ENCODE peak calls at places on chromosome 22, in seven cellular contexts. One of them, this sample, is unnamed.

GRCh38 chr22:32926600-32926999 is 125.1 kb downstream of the TIMP3 start:
- DNase-seq in T-helper 1 cell: no peak
- DNase-seq in mesothelial cell of epicardium: no peak
- DNase-seq in HCT116: peak; percentile 21
- DNase-seq in NCI-H1694 treated with DMSO at 0.1 percent for 48 hours: no peak
- DNase-seq in anterior cingulate cortex: no peak
- DNase-seq in stimulated activated CD4-positive, alpha-beta T cell treated with anti-CD3 and anti-CD28 coated beads, Interleukin-1b, Interleukin-23, amount 100 ng/mL, for 1 hour: no peak
- DNase-seq in this sample: no peak

GRCh38 chr22:44938886-44939285 is 70.9 kb downstream of the PHF21B start:
- DNase-seq in NCI-H1694 treated with DMSO at 0.1 percent for 48 hours: no peak
- DNase-seq in mesothelial cell of epicardium: no peak
- DNase-seq in HCT116: no peak
- DNase-seq in T-helper 1 cell: no peak
- DNase-seq in stimulated activated CD4-positive, alpha-beta T cell treated with anti-CD3 and anti-CD28 coated beads, Interleukin-1b, Interleukin-23, amount 100 ng/mL, for 1 hour: no peak
- DNase-seq in anterior cingulate cortex: no peak
- DNase-seq in this sample: no peak

GRCh38 chr22:37043828-37044538 is 7.6 kb upstream of the KCTD17 start:
- DNase-seq in anterior cingulate cortex: no peak
- DNase-seq in HCT116: peak; percentile 47
- DNase-seq in mesothelial cell of epicardium: no peak
- DNase-seq in NCI-H1694 treated with DMSO at 0.1 percent for 48 hours: peak; percentile 12
- DNase-seq in stimulated activated CD4-positive, alpha-beta T cell treated with anti-CD3 and anti-CD28 coated beads, Interleukin-1b, Interleukin-23, amount 100 ng/mL, for 1 hour: no peak
- DNase-seq in T-helper 1 cell: no peak
- DNase-seq in this sample: no peak

GRCh38 chr22:46008836-46009596 is 32.1 kb upstream of the WNT7B start:
- DNase-seq in anterior cingulate cortex: no peak
- DNase-seq in HCT116: no peak
- DNase-seq in T-helper 1 cell: no peak
- DNase-seq in NCI-H1694 treated with DMSO at 0.1 percent for 48 hours: no peak
- DNase-seq in mesothelial cell of epicardium: no peak
- DNase-seq in stimulated activated CD4-positive, alpha-beta T cell treated with anti-CD3 and anti-CD28 coated beads, Interleukin-1b, Interleukin-23, amount 100 ng/mL, for 1 hour: no peak
- DNase-seq in this sample: no peak

GRCh38 chr22:35102663-35103062 is 36.7 kb downstream of the ISX start:
- DNase-seq in stimulated activated CD4-positive, alpha-beta T cell treated with anti-CD3 and anti-CD28 coated beads, Interleukin-1b, Interleukin-23, amount 100 ng/mL, for 1 hour: no peak
- DNase-seq in T-helper 1 cell: no peak
- DNase-seq in NCI-H1694 treated with DMSO at 0.1 percent for 48 hours: no peak
- DNase-seq in mesothelial cell of epicardium: no peak
- DNase-seq in HCT116: no peak
- DNase-seq in anterior cingulate cortex: no peak
- DNase-seq in this sample: no peak

GRCh38 chr22:36384766-36385400 is 2.9 kb downstream of the MYH9 start:
- DNase-seq in anterior cingulate cortex: no peak
- DNase-seq in NCI-H1694 treated with DMSO at 0.1 percent for 48 hours: no peak
- DNase-seq in stimulated activated CD4-positive, alpha-beta T cell treated with anti-CD3 and anti-CD28 coated beads, Interleukin-1b, Interleukin-23, amount 100 ng/mL, for 1 hour: no peak
- DNase-seq in mesothelial cell of epicardium: no peak
- DNase-seq in HCT116: no peak
- DNase-seq in T-helper 1 cell: no peak
- DNase-seq in this sample: no peak

GRCh38 chr22:28514314-28514713 is 165.3 kb downstream of the TTC28 start:
- DNase-seq in NCI-H1694 treated with DMSO at 0.1 percent for 48 hours: no peak
- DNase-seq in T-helper 1 cell: no peak
- DNase-seq in HCT116: no peak
- DNase-seq in stimulated activated CD4-positive, alpha-beta T cell treated with anti-CD3 and anti-CD28 coated beads, Interleukin-1b, Interleukin-23, amount 100 ng/mL, for 1 hour: no peak
- DNase-seq in mesothelial cell of epicardium: no peak
- DNase-seq in anterior cingulate cortex: no peak
- DNase-seq in this sample: no peak

GRCh38 chr22:37345863-37346514 is 63.7 kb downstream of the CYTH4 start:
- DNase-seq in anterior cingulate cortex: no peak
- DNase-seq in stimulated activated CD4-positive, alpha-beta T cell treated with anti-CD3 and anti-CD28 coated beads, Interleukin-1b, Interleukin-23, amount 100 ng/mL, for 1 hour: no peak
- DNase-seq in NCI-H1694 treated with DMSO at 0.1 percent for 48 hours: no peak
- DNase-seq in HCT116: no peak
- DNase-seq in T-helper 1 cell: no peak
- DNase-seq in mesothelial cell of epicardium: no peak
- DNase-seq in this sample: no peak

GRCh38 chr22:25818541-25818940 is 76.6 kb downstream of the MYO18B start:
- DNase-seq in T-helper 1 cell: no peak
- DNase-seq in anterior cingulate cortex: no peak
- DNase-seq in stimulated activated CD4-positive, alpha-beta T cell treated with anti-CD3 and anti-CD28 coated beads, Interleukin-1b, Interleukin-23, amount 100 ng/mL, for 1 hour: no peak
- DNase-seq in mesothelial cell of epicardium: no peak
- DNase-seq in NCI-H1694 treated with DMSO at 0.1 percent for 48 hours: no peak
- DNase-seq in HCT116: no peak
- DNase-seq in this sample: no peak

GRCh38 chr22:24723111-24723510 is 51.4 kb downstream of the PIWIL3 start:
- DNase-seq in T-helper 1 cell: no peak
- DNase-seq in HCT116: no peak
- DNase-seq in mesothelial cell of epicardium: no peak
- DNase-seq in stimulated activated CD4-positive, alpha-beta T cell treated with anti-CD3 and anti-CD28 coated beads, Interleukin-1b, Interleukin-23, amount 100 ng/mL, for 1 hour: no peak
- DNase-seq in NCI-H1694 treated with DMSO at 0.1 percent for 48 hours: no peak
- DNase-seq in anterior cingulate cortex: no peak
- DNase-seq in this sample: no peak

GRCh38 chr22:19850482-19851109 is 4.1 kb downstream of the GNB1L start:
- DNase-seq in stimulated activated CD4-positive, alpha-beta T cell treated with anti-CD3 and anti-CD28 coated beads, Interleukin-1b, Interleukin-23, amount 100 ng/mL, for 1 hour: no peak
- DNase-seq in NCI-H1694 treated with DMSO at 0.1 percent for 48 hours: no peak
- DNase-seq in mesothelial cell of epicardium: no peak
- DNase-seq in T-helper 1 cell: no peak
- DNase-seq in HCT116: no peak
- DNase-seq in anterior cingulate cortex: no peak
- DNase-seq in this sample: no peak

GRCh38 chr22:39598017-39598965 is 27.7 kb downstream of the CACNA1I start:
- DNase-seq in mesothelial cell of epicardium: peak; percentile 59
- DNase-seq in NCI-H1694 treated with DMSO at 0.1 percent for 48 hours: no peak
- DNase-seq in stimulated activated CD4-positive, alpha-beta T cell treated with anti-CD3 and anti-CD28 coated beads, Interleukin-1b, Interleukin-23, amount 100 ng/mL, for 1 hour: peak; percentile 39
- DNase-seq in HCT116: peak; percentile 57
- DNase-seq in T-helper 1 cell: peak; percentile 45
- DNase-seq in anterior cingulate cortex: no peak
- DNase-seq in this sample: no peak

GRCh38 chr22:25223269-25223850 is 3.9 kb downstream of the CRYBB2 start:
- DNase-seq in mesothelial cell of epicardium: no peak
- DNase-seq in stimulated activated CD4-positive, alpha-beta T cell treated with anti-CD3 and anti-CD28 coated beads, Interleukin-1b, Interleukin-23, amount 100 ng/mL, for 1 hour: no peak
- DNase-seq in anterior cingulate cortex: no peak
- DNase-seq in NCI-H1694 treated with DMSO at 0.1 percent for 48 hours: no peak
- DNase-seq in T-helper 1 cell: no peak
- DNase-seq in HCT116: no peak
- DNase-seq in this sample: no peak

This sample was measured in frontal cortex.